ENCODE peak calls at places on chromosome 13, in nine cellular contexts. G is psoas muscle, J is lower leg skin, Q is body of pancreas, Y is brain microvascular endothelial cell, K is left ventricle myocardium inferior, V is testis, B is cardiac muscle cell, T is astrocyte. S is an unnamed sample.

GRCh38 chr13:30874111-30874510 is 32.0 kb upstream of the MEDAG start:
- DNase-seq in G (no peak), J (no peak), Q (no peak), Y (no peak), K (no peak), V (no peak), B (no peak), T (no peak), S (no peak)

GRCh38 chr13:28373803-28374202 is 121.1 kb downstream of the FLT1 start:
- DNase-seq in G (no peak), J (no peak), Q (no peak), Y (no peak), K (no peak), V (no peak), B (no peak), T (no peak), S (no peak)

GRCh38 chr13:73898276-73898675 is 235.9 kb downstream of the KLF12 start:
- DNase-seq in G (no peak), J (no peak), Q (no peak), Y (no peak), K (no peak), V (no peak), B (no peak), T (no peak), S (no peak)

GRCh38 chr13:37187110-37187509 is 81.6 kb upstream of the CSNK1A1L start:
- DNase-seq in G (no peak), J (no peak), Q (no peak), Y (peak), K (no peak), V (no peak), B (no peak), T (peak), S (no peak)

GRCh38 chr13:49858183-49858856 is 65.8 kb upstream of the KPNA3 start:
- DNase-seq in G (no peak), J (no peak), Q (peak), Y (peak), K (no peak), V (no peak), B (no peak), T (peak), S (peak)

GRCh38 chr13:32581177-32581786 is 5.0 kb upstream of the PDS5B start:
- DNase-seq in G (no peak), J (no peak), Q (no peak), Y (no peak), K (no peak), V (no peak), B (peak), T (peak), S (peak)

GRCh38 chr13:59776924-59777690 is 386.6 kb downstream of the DIAPH3 start:
- DNase-seq in G (no peak), J (no peak), Q (no peak), Y (peak), K (no peak), V (no peak), B (no peak), T (peak), S (peak)

GRCh38 chr13:87671031-87671823 is at the start of gene SLITRK5:
- DNase-seq in G (peak), J (no peak), Q (peak), Y (peak), K (peak), V (peak), B (peak), T (peak), S (peak)

GRCh38 chr13:85798999-85799646 is at the start of gene SLITRK6:
- DNase-seq in G (no peak), J (peak), Q (no peak), Y (peak), K (no peak), V (no peak), B (peak), T (peak), S (peak)

GRCh38 chr13:32737111-32737571 is 150.9 kb downstream of the PDS5B start:
- DNase-seq in G (no peak), J (no peak), Q (no peak), Y (no peak), K (no peak), V (no peak), B (no peak), T (peak), S (peak)

GRCh38 chr13:49791214-49791752 is 1.2 kb downstream of the KPNA3 start:
- DNase-seq in G (no peak), J (no peak), Q (peak), Y (peak), K (no peak), V (peak), B (peak), T (peak), S (peak)

GRCh38 chr13:98279473-98280175 is 102.6 kb upstream of the RNF113B start:
- DNase-seq in G (no peak), J (no peak), Q (no peak), Y (no peak), K (no peak), V (no peak), B (no peak), T (no peak), S (no peak)

GRCh38 chr13:36831291-36831690 is 12.3 kb downstream of the RFXAP start:
- DNase-seq in G (no peak), J (no peak), Q (no peak), Y (no peak), K (no peak), V (no peak), B (no peak), T (no peak), S (no peak)

GRCh38 chr13:31092631-31093030 is 69.1 kb downstream of the HSPH1 start:
- DNase-seq in G (no peak), J (no peak), Q (no peak), Y (no peak), K (no peak), V (no peak), B (no peak), T (no peak), S (no peak)

GRCh38 chr13:85816413-85816812 is 17.2 kb upstream of the SLITRK6 start:
- DNase-seq in G (no peak), J (no peak), Q (no peak), Y (no peak), K (no peak), V (no peak), B (no peak), T (no peak), S (no peak)

GRCh38 chr13:35527451-35527850 is 51.0 kb upstream of the MAB21L1 start:
- DNase-seq in G (peak), J (no peak), Q (no peak), Y (no peak), K (no peak), V (no peak), B (no peak), T (no peak), S (no peak)

GRCh38 chr13:48151343-48151742 is 56.4 kb upstream of the MED4 start:
- DNase-seq in G (no peak), J (no peak), Q (no peak), Y (no peak), K (no peak), V (no peak), B (no peak), T (no peak), S (no peak)

GRCh38 chr13:95604534-95604915 is 40.0 kb downstream of the DZIP1 start:
- DNase-seq in G (no peak), J (no peak), Q (no peak), Y (peak), K (no peak), V (no peak), B (no peak), T (peak), S (peak)

GRCh38 chr13:70527553-70527952 is 419.3 kb upstream of the KLHL1 start:
- DNase-seq in G (no peak), J (no peak), Q (no peak), Y (no peak), K (no peak), V (no peak), B (no peak), T (no peak), S (no peak)

GRCh38 chr13:35697281-35697680 is 220.8 kb upstream of the MAB21L1 start:
- DNase-seq in G (no peak), J (no peak), Q (no peak), Y (no peak), K (no peak), V (no peak), B (no peak), T (no peak), S (no peak)

GRCh38 chr13:41019027-41019487 is at the start of gene ELF1:
- DNase-seq in G (no peak), J (peak), Q (peak), Y (peak), K (no peak), V (peak), B (no peak), T (peak), S (peak)

GRCh38 chr13:94050686-94051085 is 428.8 kb downstream of the DCT start:
- DNase-seq in G (no peak), J (no peak), Q (no peak), Y (no peak), K (no peak), V (no peak), B (no peak), T (no peak), S (no peak)

GRCh38 chr13:75825161-75825560 is 189.0 kb downstream of the LMO7 start:
- DNase-seq in G (no peak), J (no peak), Q (no peak), Y (no peak), K (no peak), V (no peak), B (no peak), T (no peak), S (no peak)

GRCh38 chr13:81382236-81382635 is 1041.3 kb upstream of the SPRY2 start:
- DNase-seq in G (no peak), J (no peak), Q (no peak), Y (no peak), K (no peak), V (no peak), B (no peak), T (no peak), S (no peak)

GRCh38 chr13:99575376-99575775 is 74.1 kb downstream of the TM9SF2 start:
- DNase-seq in G (no peak), J (no peak), Q (no peak), Y (no peak), K (no peak), V (no peak), B (no peak), T (no peak), S (no peak)

GRCh38 chr13:34320084-34320483 is 502.1 kb downstream of the RFC3 start:
- DNase-seq in G (no peak), J (no peak), Q (no peak), Y (no peak), K (no peak), V (no peak), B (no peak), T (no peak), S (no peak)

GRCh38 chr13:26502826-26503225 is 54.7 kb upstream of the WASF3 start:
- DNase-seq in G (peak), J (peak), Q (peak), Y (peak), K (no peak), V (peak), B (no peak), T (peak), S (peak)

GRCh38 chr13:31653730-31654129 is 85.6 kb upstream of the RXFP2 start:
- DNase-seq in G (no peak), J (no peak), Q (no peak), Y (no peak), K (no peak), V (no peak), B (no peak), T (no peak), S (no peak)

GRCh38 chr13:106534844-106535551 is 464 bp downstream of the EFNB2 start:
- DNase-seq in G (peak), J (no peak), Q (peak), Y (no peak), K (peak), V (no peak), B (peak), T (peak), S (peak)

GRCh38 chr13:75405976-75406703 is 75.8 kb downstream of the TBC1D4 start:
- DNase-seq in G (no peak), J (no peak), Q (no peak), Y (no peak), K (no peak), V (no peak), B (no peak), T (peak), S (peak)

GRCh38 chr13:97259787-97260641 is 37.9 kb downstream of the MBNL2 start:
- DNase-seq in G (peak), J (no peak), Q (no peak), Y (peak), K (no peak), V (no peak), B (no peak), T (peak), S (peak)

GRCh38 chr13:70188567-70188966 is 80.3 kb upstream of the KLHL1 start:
- DNase-seq in G (no peak), J (no peak), Q (peak), Y (no peak), K (no peak), V (no peak), B (no peak), T (no peak), S (no peak)

GRCh38 chr13:103859952-103860351 is 793.7 kb upstream of the SLC10A2 start:
- DNase-seq in G (no peak), J (no peak), Q (no peak), Y (no peak), K (no peak), V (no peak), B (no peak), T (no peak), S (no peak)

GRCh38 chr13:85313761-85314503 is 485.3 kb downstream of the SLITRK6 start:
- DNase-seq in G (no peak), J (no peak), Q (no peak), Y (peak), K (no peak), V (no peak), B (no peak), T (peak), S (no peak)

GRCh38 chr13:81540777-81541176 is 1199.9 kb upstream of the SPRY2 start:
- DNase-seq in G (no peak), J (no peak), Q (no peak), Y (no peak), K (no peak), V (no peak), B (peak), T (no peak), S (no peak)

GRCh38 chr13:61414136-61414535 is 1.5 kb downstream of the PCDH20 start:
- DNase-seq in G (no peak), J (no peak), Q (no peak), Y (no peak), K (no peak), V (no peak), B (no peak), T (no peak), S (no peak)

GRCh38 chr13:75764251-75764650 is 128.1 kb downstream of the LMO7 start:
- DNase-seq in G (no peak), J (no peak), Q (peak), Y (no peak), K (no peak), V (no peak), B (no peak), T (no peak), S (no peak)

GRCh38 chr13:110511509-110512181 is 49.9 kb downstream of the RAB20 start:
- DNase-seq in G (no peak), J (no peak), Q (no peak), Y (no peak), K (no peak), V (no peak), B (no peak), T (no peak), S (no peak)
- TF ChIP-seq CTCF in G (no peak), J (no peak), Q (no peak), Y (peak), K (no peak), V (no peak), B (no peak), T (no peak), S (no peak)

GRCh38 chr13:114065141-114065925 is 67.1 kb downstream of the RASA3 start:
- DNase-seq in G (peak), J (peak), Q (peak), Y (peak), K (peak), V (peak), B (peak), T (peak), S (peak)

GRCh38 chr13:114062754-114063153 is 69.7 kb downstream of the RASA3 start:
- DNase-seq in G (peak), J (no peak), Q (no peak), Y (no peak), K (no peak), V (no peak), B (no peak), T (no peak), S (peak)

GRCh38 chr13:114063545-114064515 is 68.6 kb downstream of the RASA3 start:
- DNase-seq in G (peak), J (no peak), Q (peak), Y (no peak), K (peak), V (no peak), B (no peak), T (peak), S (peak)

GRCh38 chr13:114065926-114066774 is 66.3 kb downstream of the RASA3 start:
- DNase-seq in G (no peak), J (no peak), Q (no peak), Y (no peak), K (no peak), V (no peak), B (no peak), T (no peak), S (no peak)

GRCh38 chr13:114064516-114065140 is 67.8 kb downstream of the RASA3 start:
- DNase-seq in G (peak), J (no peak), Q (no peak), Y (no peak), K (peak), V (no peak), B (no peak), T (no peak), S (peak)
- H3K4me3 ChIP-seq in G (peak), J (no peak), Q (no peak), Y (peak), K (peak), V (no peak), B (no peak), T (peak), S (peak)

GRCh38 chr13:51925865-51926527 is 64.2 kb downstream of the CCDC70 start:
- DNase-seq in G (no peak), J (no peak), Q (no peak), Y (no peak), K (no peak), V (no peak), B (no peak), T (no peak), S (no peak)

GRCh38 chr13:51924756-51925544 is 63.2 kb downstream of the CCDC70 start:
- DNase-seq in G (no peak), J (no peak), Q (no peak), Y (no peak), K (no peak), V (no peak), B (no peak), T (no peak), S (no peak)

GRCh38 chr13:51922771-51923480 is 61.2 kb downstream of the CCDC70 start:
- DNase-seq in G (no peak), J (no peak), Q (no peak), Y (no peak), K (no peak), V (no peak), B (no peak), T (no peak), S (no peak)

GRCh38 chr13:51921790-51922740 is 60.3 kb downstream of the CCDC70 start:
- DNase-seq in G (no peak), J (no peak), Q (no peak), Y (no peak), K (no peak), V (no peak), B (no peak), T (no peak), S (peak)

DNA sequence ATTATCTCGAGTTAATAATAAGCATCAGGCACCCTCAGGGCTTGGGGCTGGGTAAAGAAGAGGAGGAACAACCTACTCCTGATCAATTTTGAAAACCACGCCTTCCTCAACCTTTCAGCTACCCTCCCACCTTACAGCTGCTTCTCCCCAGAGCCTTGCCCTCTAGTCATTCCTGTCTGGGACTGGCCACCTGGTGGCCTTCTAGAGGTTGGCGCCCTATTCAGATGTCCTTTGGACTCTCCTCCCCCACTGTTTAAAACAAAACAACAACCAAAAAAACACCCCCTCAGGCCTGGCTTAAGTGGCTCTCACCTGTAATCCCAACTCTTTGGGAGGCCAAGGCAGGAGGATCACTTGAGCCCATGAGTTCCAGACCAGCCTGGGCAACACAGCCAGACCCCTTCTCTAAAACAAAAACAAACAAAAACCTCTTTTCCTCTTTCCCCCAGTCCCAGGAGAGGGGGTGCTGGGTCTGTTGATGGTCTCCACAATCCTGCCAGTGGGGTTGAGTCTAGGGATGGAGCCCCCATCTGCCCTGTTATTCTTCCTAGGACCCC is 62.3 kb downstream of the CCDC70 start:
- DNase-seq in G (no peak), J (no peak), Q (no peak), Y (no peak), K (no peak), V (no peak), B (no peak), T (no peak), S (no peak)
- TF ChIP-seq CTCF in G (no peak), J (no peak), Q (peak), Y (peak), K (peak), V (no peak), B (peak), T (peak), S (peak)

GRCh38 chr13:112760931-112761330 is 71.1 kb downstream of the ATP11A start:
- DNase-seq in G (no peak), J (no peak), Q (no peak), Y (no peak), K (no peak), V (no peak), B (no peak), T (no peak), S (no peak)
- H3K4me3 ChIP-seq in G (peak), J (no peak), Q (no peak), Y (no peak), K (peak), V (no peak), B (no peak), T (no peak), S (peak)

DNA sequence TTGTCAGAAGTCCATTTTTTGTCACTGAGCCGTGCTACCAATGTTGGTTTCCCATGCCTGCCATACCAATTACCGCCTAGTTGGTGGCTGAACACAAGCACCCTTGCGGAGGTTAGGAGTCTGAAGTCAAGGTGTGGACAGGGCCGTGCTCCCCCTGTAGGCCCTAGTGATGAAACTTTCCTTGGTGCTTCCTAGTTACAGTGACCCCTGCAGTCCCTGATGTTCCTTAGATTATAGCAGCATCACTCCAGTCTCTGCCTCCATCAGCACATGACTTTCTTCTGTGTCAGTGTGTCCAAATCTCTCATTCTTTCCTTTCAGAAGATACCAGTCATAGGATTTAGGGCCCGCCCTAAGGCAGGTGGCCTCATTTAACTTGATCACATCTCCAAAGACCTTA is 99.0 kb downstream of the MYO16 start:
- DNase-seq in G (no peak), J (no peak), Q (no peak), Y (no peak), K (no peak), V (no peak), B (peak), T (no peak), S (no peak)
- TF ChIP-seq CTCF in G (no peak), J (no peak), Q (no peak), Y (peak), K (no peak), V (no peak), B (no peak), T (no peak), S (no peak)

GRCh38 chr13:77980592-77980991 is 62.0 kb upstream of the EDNRB start:
- DNase-seq in G (no peak), J (peak), Q (no peak), Y (peak), K (no peak), V (no peak), B (peak), T (peak), S (peak)
- H3K4me3 ChIP-seq in G (no peak), J (no peak), Q (no peak), Y (no peak), K (no peak), V (no peak), B (no peak), T (no peak), S (no peak)

DNA sequence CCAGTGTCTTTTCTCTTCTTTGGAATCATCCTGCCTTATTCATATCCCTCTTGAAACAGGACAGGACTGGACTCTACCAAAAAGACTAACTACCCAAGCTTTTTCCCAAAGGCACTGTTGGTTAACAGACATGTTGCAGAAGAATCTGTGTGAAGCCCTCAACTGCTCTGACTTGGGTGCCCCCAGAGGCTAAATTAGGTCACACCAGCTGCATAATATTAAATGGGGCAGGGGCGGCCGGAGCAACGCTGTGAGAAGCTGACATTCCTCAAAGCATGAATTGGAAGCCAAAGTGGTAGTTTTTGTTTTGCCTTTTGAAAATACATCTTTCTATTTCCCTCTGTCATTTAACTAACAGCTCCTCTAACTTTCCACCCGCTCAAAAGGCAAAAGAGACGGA is 185.9 kb downstream of the LHFPL6 start:
- DNase-seq in G (no peak), J (no peak), Q (no peak), Y (no peak), K (no peak), V (no peak), B (peak), T (no peak), S (peak)
- TF ChIP-seq CTCF in G (no peak), J (no peak), Q (no peak), Y (peak), K (peak), V (no peak), B (peak), T (peak), S (peak)

S was measured in cardiac fibroblast.